ENCODE peak calls at places on chromosomes 2 and 18, in nine cellular contexts. C is psoas muscle; M is mucosa of descending colon; O is NCI-H345; J is T-helper 9 cell; I is NCI-H1694; B is LoVo; A is NCI-H524; D is stimulated activated CD4-positive, alpha-beta T cell treated with anti-CD3 and anti-CD28 coated beads, TNF-alpha, amount 100 ng/mL, for 4 hours. V is an unnamed sample.

GRCh38 chr2:153110477-153110876 is 368.1 kb downstream of the RPRM start:
- DNase-seq in C (no peak), M (no peak), O (no peak), J (no peak), I (no peak), B (no peak), A (no peak), D (no peak), V (no peak)

GRCh38 chr2:215422676-215423075 is 13.2 kb downstream of the FN1 start:
- DNase-seq in C (no peak), M (no peak), O (no peak), J (no peak), I (no peak), B (no peak), A (no peak), D (no peak), V (no peak)

GRCh38 chr18:34758378-34758948 is 48.4 kb downstream of the DTNA start:
- DNase-seq in C (no peak), M (no peak), O (no peak), J (no peak), I (no peak), B (no peak), A (no peak), D (no peak), V (no peak)

GRCh38 chr2:46416280-46416679 is 63.1 kb upstream of the TMEM247 start:
- DNase-seq in C (no peak), M (no peak), O (no peak), J (no peak), I (no peak), B (no peak), A (no peak), D (no peak), V (no peak)

GRCh38 chr2:39142012-39142346 is 21.1 kb upstream of the SOS1 start:
- DNase-seq in C (no peak), M (no peak), O (no peak), J (no peak), I (no peak), B (no peak), A (no peak), D (no peak), V (no peak)

GRCh38 chr2:381919-382833 is 94.3 kb upstream of the ALKAL2 start:
- DNase-seq in C (no peak), M (no peak), O (no peak), J (no peak), I (no peak), B (no peak), A (no peak), D (no peak), V (no peak)

GRCh38 chr2:183063083-183063482 is 15.5 kb upstream of the DUSP19 start:
- DNase-seq in C (no peak), M (no peak), O (no peak), J (no peak), I (no peak), B (no peak), A (no peak), D (no peak), V (no peak)

GRCh38 chr2:6917071-6917760 is at the start of gene RNF144A:
- DNase-seq in C (peak), M (peak), O (peak), J (peak), I (peak), B (peak), A (peak), D (peak), V (no peak)

GRCh38 chr18:30103881-30104280 is 938.7 kb downstream of the DSC3 start:
- DNase-seq in C (no peak), M (no peak), O (no peak), J (no peak), I (no peak), B (no peak), A (no peak), D (no peak), V (no peak)

GRCh38 chr2:70084973-70085710 is 2.1 kb upstream of the PCBP1 start:
- DNase-seq in C (peak), M (peak), O (no peak), J (peak), I (no peak), B (peak), A (no peak), D (peak), V (peak)

GRCh38 chr2:26229595-26229994 is 14.8 kb downstream of the HADHA start:
- DNase-seq in C (no peak), M (no peak), O (no peak), J (no peak), I (no peak), B (no peak), A (no peak), D (no peak), V (no peak)

GRCh38 chr2:28445448-28446258 is 50.2 kb upstream of the PLB1 start:
- DNase-seq in C (no peak), M (no peak), O (no peak), J (no peak), I (no peak), B (peak), A (no peak), D (no peak), V (peak)

GRCh38 chr2:97936199-97936598 is 59.5 kb downstream of the TMEM131 start:
- DNase-seq in C (peak), M (peak), O (peak), J (no peak), I (no peak), B (peak), A (peak), D (no peak), V (no peak)

GRCh38 chr2:10740226-10740625 is 18.8 kb downstream of the ATP6V1C2 start:
- DNase-seq in C (no peak), M (no peak), O (no peak), J (no peak), I (no peak), B (no peak), A (no peak), D (no peak), V (no peak)

GRCh38 chr2:23609254-23609653 is 224.3 kb downstream of the KLHL29 start:
- DNase-seq in C (no peak), M (no peak), O (peak), J (no peak), I (no peak), B (no peak), A (no peak), D (no peak), V (no peak)

GRCh38 chr2:19717446-19717845 is 184.3 kb downstream of the TTC32 start:
- DNase-seq in C (no peak), M (no peak), O (no peak), J (no peak), I (no peak), B (no peak), A (no peak), D (no peak), V (no peak)

GRCh38 chr2:134669731-134670669 is 48.8 kb downstream of the TMEM163 start:
- DNase-seq in C (no peak), M (no peak), O (no peak), J (peak), I (no peak), B (no peak), A (no peak), D (no peak), V (no peak)

GRCh38 chr2:174925046-174925784 is 80.0 kb downstream of the CHN1 start:
- DNase-seq in C (no peak), M (no peak), O (no peak), J (no peak), I (no peak), B (no peak), A (no peak), D (no peak), V (no peak)

GRCh38 chr2:104849618-104850097 is 4.3 kb upstream of the POU3F3 start:
- DNase-seq in C (peak), M (peak), O (peak), J (peak), I (peak), B (peak), A (no peak), D (no peak), V (no peak)

GRCh38 chr2:223797811-223798721 is 39.3 kb downstream of the AP1S3 start:
- DNase-seq in C (no peak), M (no peak), O (peak), J (no peak), I (peak), B (no peak), A (peak), D (no peak), V (no peak)

GRCh38 chr2:170361359-170361936 is 183.5 kb downstream of the MYO3B start:
- DNase-seq in C (no peak), M (peak), O (peak), J (peak), I (peak), B (peak), A (peak), D (peak), V (no peak)

GRCh38 chr2:134319581-134320246 is 65.8 kb downstream of the MGAT5 start:
- DNase-seq in C (no peak), M (no peak), O (peak), J (no peak), I (no peak), B (no peak), A (no peak), D (no peak), V (no peak)

GRCh38 chr2:191050640-191050987 is 36.6 kb upstream of the STAT1 start:
- DNase-seq in C (no peak), M (no peak), O (no peak), J (no peak), I (no peak), B (no peak), A (no peak), D (no peak), V (no peak)

GRCh38 chr2:37284386-37284785 is 40.2 kb downstream of the PRKD3 start:
- DNase-seq in C (no peak), M (no peak), O (no peak), J (no peak), I (no peak), B (no peak), A (no peak), D (no peak), V (no peak)

GRCh38 chr2:179170897-179171296 is 93.7 kb downstream of the SESTD1 start:
- DNase-seq in C (no peak), M (no peak), O (no peak), J (no peak), I (no peak), B (no peak), A (no peak), D (no peak), V (no peak)

GRCh38 chr2:74227646-74228045 is 29.2 kb downstream of the MTHFD2 start:
- DNase-seq in C (no peak), M (no peak), O (no peak), J (no peak), I (no peak), B (no peak), A (no peak), D (no peak), V (no peak)

GRCh38 chr2:128610496-128610895 is 291.8 kb upstream of the HS6ST1 start:
- DNase-seq in C (no peak), M (no peak), O (no peak), J (no peak), I (no peak), B (no peak), A (no peak), D (no peak), V (no peak)

GRCh38 chr2:120310136-120310535 is 35.8 kb upstream of the INHBB start:
- DNase-seq in C (no peak), M (no peak), O (no peak), J (no peak), I (no peak), B (no peak), A (no peak), D (no peak), V (no peak)

V was measured in RWPE2.